ENCODE peak calls at places on chromosomes 3 and 15, in five cellular contexts. One of them, this sample, is unnamed.

GRCh38 chr3:28590851-28591250 is 242.2 kb upstream of the AZI2 start:
- DNase-seq in GM10248: no peak
- DNase-seq in GM12865: peak
- DNase-seq in D721Med: no peak
- DNase-seq in HuH-7: no peak
- DNase-seq in this sample: no peak

GRCh38 chr3:51099794-51100542 is 285.1 kb upstream of the MANF start:
- DNase-seq in HuH-7: peak
- DNase-seq in GM10248: peak
- DNase-seq in GM12865: peak
- DNase-seq in D721Med: peak
- DNase-seq in this sample: no peak

GRCh38 chr3:64225695-64226499 is 631 bp upstream of the PRICKLE2 start:
- DNase-seq in D721Med: no peak
- DNase-seq in GM12865: peak
- DNase-seq in GM10248: no peak
- DNase-seq in HuH-7: no peak
- DNase-seq in this sample: no peak

GRCh38 chr3:115113367-115113766 is 33.7 kb downstream of the ZBTB20 start:
- DNase-seq in GM10248: no peak
- DNase-seq in GM12865: no peak
- DNase-seq in HuH-7: no peak
- DNase-seq in D721Med: no peak
- DNase-seq in this sample: no peak

GRCh38 chr3:10602769-10603768 is 97.7 kb upstream of the ATP2B2 start:
- DNase-seq in GM10248: peak
- DNase-seq in GM12865: peak
- DNase-seq in HuH-7: no peak
- DNase-seq in D721Med: no peak
- DNase-seq in this sample: peak

GRCh38 chr3:132773071-132773619 is 50.9 kb upstream of the NPHP3 start:
- DNase-seq in GM10248: no peak
- DNase-seq in HuH-7: no peak
- DNase-seq in GM12865: no peak
- DNase-seq in D721Med: no peak
- DNase-seq in this sample: no peak

GRCh38 chr15:99122831-99123705 is 18.2 kb downstream of the SYNM start:
- DNase-seq in D721Med: no peak
- DNase-seq in GM10248: no peak
- DNase-seq in HuH-7: no peak
- DNase-seq in GM12865: no peak
- DNase-seq in this sample: no peak

GRCh38 chr3:32595318-32595717 is 24.7 kb upstream of the DYNC1LI1 start:
- DNase-seq in HuH-7: no peak
- DNase-seq in GM10248: no peak
- DNase-seq in D721Med: no peak
- DNase-seq in GM12865: no peak
- DNase-seq in this sample: no peak

GRCh38 chr3:23079976-23080375 is 123.2 kb upstream of the UBE2E2 start:
- DNase-seq in HuH-7: no peak
- DNase-seq in GM10248: no peak
- DNase-seq in D721Med: no peak
- DNase-seq in GM12865: no peak
- DNase-seq in this sample: no peak

GRCh38 chr15:66601521-66601920 is 35.7 kb upstream of the LCTL start:
- DNase-seq in D721Med: no peak
- DNase-seq in HuH-7: no peak
- DNase-seq in GM12865: no peak
- DNase-seq in GM10248: no peak
- DNase-seq in this sample: no peak

GRCh38 chr15:73918784-73919183 is 7.5 kb upstream of the LOXL1 start:
- DNase-seq in HuH-7: no peak
- DNase-seq in GM10248: no peak
- DNase-seq in GM12865: no peak
- DNase-seq in D721Med: no peak
- DNase-seq in this sample: no peak

GRCh38 chr3:126367316-126367805 is 10.2 kb upstream of the KLF15 start:
- DNase-seq in GM10248: no peak
- DNase-seq in D721Med: no peak
- DNase-seq in HuH-7: no peak
- DNase-seq in GM12865: no peak
- DNase-seq in this sample: no peak

GRCh38 chr3:172129868-172130751 is 90.7 kb downstream of the FNDC3B start:
- DNase-seq in GM12865: no peak
- DNase-seq in HuH-7: peak
- DNase-seq in GM10248: no peak
- DNase-seq in D721Med: no peak
- DNase-seq in this sample: no peak